ENCODE peak calls at places on chromosomes 6 and 20, in seven cellular contexts. F is testis, E is neuronal stem cell, D is IMR-90, G is GM23248, B is fibroblast of lung, O is aorta. H is an unnamed sample.

GRCh38 chr20:2260250-2260649 is 35.6 kb upstream of the TGM3 start:
- DNase-seq in F (no peak), E (no peak), D (no peak), G (no peak), B (no peak), O (no peak), H (no peak)

GRCh38 chr6:2469428-2469827 is 224.0 kb upstream of the GMDS start:
- DNase-seq in F (no peak), E (no peak), D (no peak), G (no peak), B (no peak), O (no peak), H (no peak)

GRCh38 chr20:43842126-43843020 is 72.3 kb upstream of the TOX2 start:
- DNase-seq in F (no peak), E (no peak), D (no peak), G (no peak), B (no peak), O (no peak), H (no peak)

GRCh38 chr6:71468841-71469750 is 180.5 kb downstream of the OGFRL1 start:
- DNase-seq in F (peak; percentile 47), E (no peak), D (peak; percentile 95), G (peak; percentile 92), B (peak; percentile 98), O (no peak), H (no peak)

GRCh38 chr6:152293404-152293803 is 343.8 kb downstream of the SYNE1 start:
- DNase-seq in F (no peak), E (no peak), D (no peak), G (no peak), B (no peak), O (no peak), H (no peak)

GRCh38 chr6:15506066-15506465 is 156.8 kb downstream of the DTNBP1 start:
- DNase-seq in F (no peak), E (no peak), D (no peak), G (no peak), B (no peak), O (peak; percentile 35), H (peak; percentile 30)

GRCh38 chr6:102670756-102671155 is 1277.2 kb downstream of the GRIK2 start:
- DNase-seq in F (no peak), E (no peak), D (no peak), G (no peak), B (no peak), O (no peak), H (no peak)

GRCh38 chr6:2921520-2922115 is 18.5 kb upstream of the SERPINB9 start:
- DNase-seq in F (no peak), E (no peak), D (no peak), G (no peak), B (no peak), O (no peak), H (no peak)

GRCh38 chr6:12181481-12181880 is 108.7 kb upstream of the EDN1 start:
- DNase-seq in F (no peak), E (no peak), D (no peak), G (no peak), B (no peak), O (no peak), H (no peak)

GRCh38 chr20:3121271-3121911 is 36.9 kb upstream of the AVP start:
- DNase-seq in F (no peak), E (no peak), D (no peak), G (no peak), B (no peak), O (no peak), H (no peak)

GRCh38 chr6:105804436-105804835 is 281.7 kb upstream of the PRDM1 start:
- DNase-seq in F (no peak), E (no peak), D (peak; percentile 88), G (peak; percentile 85), B (peak; percentile 89), O (no peak), H (no peak)

GRCh38 chr6:46091080-46091478 is 38.7 kb upstream of the ENPP4 start:
- DNase-seq in F (no peak), E (no peak), D (no peak), G (no peak), B (no peak), O (no peak), H (no peak)

GRCh38 chr6:82248233-82248735 is 740 bp upstream of the IBTK start:
- DNase-seq in F (no peak), E (no peak), D (peak; percentile 65), G (peak; percentile 82), B (peak; percentile 81), O (no peak), H (no peak)

GRCh38 chr6:47102331-47102730 is 60.2 kb upstream of the ADGRF1 start:
- DNase-seq in F (no peak), E (no peak), D (no peak), G (no peak), B (no peak), O (no peak), H (no peak)

GRCh38 chr6:138410048-138410735 is 6.2 kb downstream of the HEBP2 start:
- DNase-seq in F (no peak), E (no peak), D (peak; percentile 79), G (peak; percentile 68), B (peak; percentile 32), O (no peak), H (no peak)

GRCh38 chr6:6803180-6803978 is 214.9 kb downstream of the LY86 start:
- DNase-seq in F (no peak), E (no peak), D (no peak), G (no peak), B (no peak), O (no peak), H (no peak)

GRCh38 chr20:43963233-43963632 is 48.6 kb downstream of the TOX2 start:
- DNase-seq in F (no peak), E (no peak), D (peak; percentile 36), G (peak; percentile 45), B (no peak), O (peak; percentile 28), H (peak; percentile 31)

GRCh38 chr6:341914-342831 is 49.4 kb upstream of the IRF4 start:
- DNase-seq in F (no peak), E (no peak), D (no peak), G (no peak), B (no peak), O (no peak), H (peak; percentile 67)

GRCh38 chr6:37709250-37709931 is 11.7 kb upstream of the MDGA1 start:
- DNase-seq in F (no peak), E (no peak), D (no peak), G (no peak), B (no peak), O (no peak), H (no peak)

GRCh38 chr6:129774697-129775447 is 64.9 kb upstream of the ARHGAP18 start:
- DNase-seq in F (peak; percentile 85), E (peak; percentile 78), D (peak; percentile 82), G (peak; percentile 82), B (peak; percentile 73), O (peak; percentile 78), H (peak; percentile 70)

GRCh38 chr6:41103792-41104324 is 31.1 kb downstream of the NFYA start:
- DNase-seq in F (no peak), E (no peak), D (no peak), G (no peak), B (no peak), O (no peak), H (no peak)

DNA sequence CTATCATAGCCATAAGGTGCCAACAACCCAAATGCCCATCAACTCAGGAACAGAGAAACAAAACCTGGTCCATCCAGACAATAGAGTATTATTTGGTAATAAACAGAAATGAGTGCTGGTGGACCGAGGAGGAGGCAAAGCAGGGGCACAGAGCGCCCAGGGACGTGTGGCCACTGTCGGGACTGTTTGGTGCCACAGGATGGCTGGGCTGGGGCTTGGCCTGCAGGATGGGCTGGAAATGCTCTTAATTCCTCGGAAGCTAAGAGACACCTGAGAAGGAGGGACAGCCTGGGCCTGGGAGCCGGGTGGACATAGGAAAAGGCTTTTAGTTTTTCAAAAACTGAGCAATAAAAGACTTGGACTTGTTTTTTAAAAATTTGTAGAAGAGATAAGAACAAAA is 216.4 kb downstream of the DLL1 start:
- DNase-seq in F (no peak), E (no peak), D (no peak), G (no peak), B (no peak), O (peak; percentile 52), H (no peak)
- H3K27ac ChIP-seq in F (no peak overlapping the region), E (no peak overlapping the region), D (no peak overlapping the region), G (no peak overlapping the region), B (no peak overlapping the region), O (no peak overlapping the region), H (no peak overlapping the region)

DNA sequence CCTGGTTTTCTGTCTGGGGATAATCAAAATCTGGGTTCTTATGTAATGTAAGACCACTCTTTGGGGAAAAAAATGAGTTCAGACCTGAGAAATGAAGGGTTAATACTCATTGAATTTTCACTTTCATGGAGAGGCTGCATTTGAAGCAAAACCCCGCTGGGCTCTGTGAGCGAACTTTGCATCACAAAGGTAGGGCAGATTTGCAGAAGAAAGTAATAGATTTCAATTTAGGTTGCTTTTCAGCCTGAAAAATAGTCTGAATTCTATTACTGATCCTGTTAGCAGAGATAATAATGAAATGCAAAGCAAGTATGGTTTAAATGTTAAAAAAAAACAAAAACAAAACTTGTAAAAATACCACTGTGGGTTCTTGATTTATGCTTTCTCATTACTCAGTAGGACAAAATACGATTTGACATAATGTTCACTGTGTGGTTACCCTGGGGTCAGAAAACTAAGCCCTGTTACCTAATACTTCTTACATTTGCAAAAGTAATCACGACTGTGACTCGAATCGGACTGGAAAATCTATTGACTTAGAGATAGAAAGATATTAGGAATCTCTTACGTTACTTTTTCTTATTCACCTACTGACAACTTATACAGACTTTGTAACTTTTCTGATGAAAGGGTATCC is 72.2 kb downstream of the UST start:
- DNase-seq in F (no peak), E (peak; percentile 6), D (no peak), G (no peak), B (peak; percentile 75), O (no peak), H (no peak)
- H3K4me1 ChIP-seq in F (no peaks in the 10 kb centered on the region), E (peaks cover 12% of the 10 kb centered on the region), D (no peaks in the 10 kb centered on the region), G (no peaks in the 10 kb centered on the region), B (no peaks in the 10 kb centered on the region), O (no peaks in the 10 kb centered on the region), H (no peaks in the 10 kb centered on the region)

GRCh38 chr6:36387440-36388303 is at the start of gene ETV7:
- DNase-seq in F (peak; percentile 24), E (no peak), D (peak; percentile 6), G (peak; percentile 70), B (peak; percentile 22), O (peak; percentile 81), H (peak; percentile 80)
- H3K27ac ChIP-seq in F (no peak within 1 kb of the TSS), E (no peak within 1 kb of the TSS), D (peak within 1 kb of the TSS; percentile 20), G (no peak within 1 kb of the TSS), B (no peak within 1 kb of the TSS), O (peak within 1 kb of the TSS; percentile 20), H (peak within 1 kb of the TSS; percentile 78)

DNA sequence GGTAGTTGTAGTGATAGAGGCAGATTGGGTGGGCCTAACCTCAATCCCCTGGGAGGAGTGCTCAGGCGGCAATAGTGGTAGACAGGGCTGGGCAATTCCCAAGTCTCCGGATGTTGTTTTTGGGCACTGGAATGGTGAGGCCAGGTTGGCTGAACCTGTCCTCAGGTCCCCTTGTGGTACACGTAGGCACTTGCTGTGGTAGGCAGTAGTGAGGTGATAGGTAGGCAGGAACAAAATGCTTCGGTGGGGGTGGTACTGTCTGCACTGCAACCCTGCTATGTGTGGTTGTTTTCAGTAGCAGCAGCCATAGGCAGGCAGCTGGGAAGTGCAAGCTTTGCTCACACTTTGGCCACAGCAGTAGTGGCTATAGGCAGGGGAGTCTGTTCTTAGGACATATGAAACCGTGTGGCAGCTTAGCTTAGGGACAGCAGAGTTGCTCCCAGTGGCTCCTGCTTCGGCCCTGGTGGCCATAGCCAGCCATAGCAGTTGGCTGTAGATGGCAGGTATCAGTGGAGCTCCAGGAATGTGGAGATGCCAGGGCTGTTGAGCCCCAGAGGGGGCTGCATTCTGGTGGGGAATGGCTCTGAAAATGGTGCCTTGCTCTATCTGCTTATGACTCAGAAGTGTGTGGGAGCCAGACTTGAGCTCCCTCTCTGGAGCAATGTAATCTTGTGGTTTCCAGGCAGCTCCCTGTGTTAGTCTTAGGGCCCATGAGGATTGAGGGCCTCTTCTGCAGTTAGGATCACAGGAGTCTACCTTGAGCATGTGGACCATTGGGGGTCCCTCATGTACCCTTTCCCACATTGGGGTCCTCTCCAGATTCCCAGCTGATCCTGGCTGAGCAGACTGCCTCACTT is 241.8 kb upstream of the BMP2 start:
- DNase-seq in F (no peak), E (no peak), D (peak; percentile 54), G (no peak), B (peak; percentile 71), O (no peak), H (no peak)
- H3K4me1 ChIP-seq in F (no peaks in the 10 kb centered on the region), E (no peaks in the 10 kb centered on the region), D (peaks cover 4% of the 10 kb centered on the region), G (no peaks in the 10 kb centered on the region), B (no peaks in the 10 kb centered on the region), O (no peaks in the 10 kb centered on the region), H (no peaks in the 10 kb centered on the region)

H was measured in upper lobe of right lung.